ENCODE peak calls at places on chromosomes 7 and 10, in seven cellular contexts. One of them, this sample, is unnamed.
A peak's percentile ranks its signal among the peaks of the same experiment; 100 is the strongest.

GRCh38 chr10:54758791-54759190 is 42.2 kb downstream of the PCDH15 start:
- DNase-seq in activated CD4-positive, alpha-beta T cell treated with anti-CD3 and anti-CD28 coated beads, Interleukin-2, amount 50 U/mL, for 1 hour: no peak
- DNase-seq in naive B cell: no peak
- DNase-seq in GM03348: no peak
- DNase-seq in aorta: no peak
- DNase-seq in NCI-H1105 treated with DMSO at 0.1 percent for 48 hours: no peak
- DNase-seq in foreskin keratinocyte: no peak
- DNase-seq in this sample: no peak

GRCh38 chr7:133744451-133744850 is 382.7 kb upstream of the LRGUK start:
- DNase-seq in activated CD4-positive, alpha-beta T cell treated with anti-CD3 and anti-CD28 coated beads, Interleukin-2, amount 50 U/mL, for 1 hour: no peak
- DNase-seq in naive B cell: no peak
- DNase-seq in GM03348: no peak
- DNase-seq in aorta: no peak
- DNase-seq in NCI-H1105 treated with DMSO at 0.1 percent for 48 hours: no peak
- DNase-seq in foreskin keratinocyte: no peak
- DNase-seq in this sample: no peak

GRCh38 chr7:7861211-7861633 is 107.4 kb upstream of the GLCCI1 start:
- DNase-seq in activated CD4-positive, alpha-beta T cell treated with anti-CD3 and anti-CD28 coated beads, Interleukin-2, amount 50 U/mL, for 1 hour: no peak
- DNase-seq in naive B cell: no peak
- DNase-seq in GM03348: peak; percentile 38
- DNase-seq in aorta: no peak
- DNase-seq in NCI-H1105 treated with DMSO at 0.1 percent for 48 hours: peak; percentile 97
- DNase-seq in foreskin keratinocyte: peak; percentile 81
- DNase-seq in this sample: no peak

GRCh38 chr7:57348646-57349269 is 101.2 kb upstream of the ZNF716 start:
- DNase-seq in activated CD4-positive, alpha-beta T cell treated with anti-CD3 and anti-CD28 coated beads, Interleukin-2, amount 50 U/mL, for 1 hour: no peak
- DNase-seq in naive B cell: no peak
- DNase-seq in GM03348: no peak
- DNase-seq in aorta: no peak
- DNase-seq in NCI-H1105 treated with DMSO at 0.1 percent for 48 hours: no peak
- DNase-seq in foreskin keratinocyte: no peak
- DNase-seq in this sample: no peak

GRCh38 chr10:128969551-128969950 is 497.5 kb upstream of the MGMT start:
- DNase-seq in activated CD4-positive, alpha-beta T cell treated with anti-CD3 and anti-CD28 coated beads, Interleukin-2, amount 50 U/mL, for 1 hour: no peak
- DNase-seq in naive B cell: no peak
- DNase-seq in GM03348: no peak
- DNase-seq in aorta: no peak
- DNase-seq in NCI-H1105 treated with DMSO at 0.1 percent for 48 hours: no peak
- DNase-seq in foreskin keratinocyte: no peak
- DNase-seq in this sample: no peak

GRCh38 chr10:128859738-128860386 is 607.2 kb upstream of the MGMT start:
- DNase-seq in activated CD4-positive, alpha-beta T cell treated with anti-CD3 and anti-CD28 coated beads, Interleukin-2, amount 50 U/mL, for 1 hour: no peak
- DNase-seq in naive B cell: no peak
- DNase-seq in GM03348: no peak
- DNase-seq in aorta: no peak
- DNase-seq in NCI-H1105 treated with DMSO at 0.1 percent for 48 hours: no peak
- DNase-seq in foreskin keratinocyte: no peak
- DNase-seq in this sample: peak; percentile 17

GRCh38 chr10:16890691-16891090 is 73.5 kb upstream of the RSU1 start:
- DNase-seq in activated CD4-positive, alpha-beta T cell treated with anti-CD3 and anti-CD28 coated beads, Interleukin-2, amount 50 U/mL, for 1 hour: no peak
- DNase-seq in naive B cell: no peak
- DNase-seq in GM03348: no peak
- DNase-seq in aorta: no peak
- DNase-seq in NCI-H1105 treated with DMSO at 0.1 percent for 48 hours: no peak
- DNase-seq in foreskin keratinocyte: no peak
- DNase-seq in this sample: no peak

GRCh38 chr10:122115874-122116273 is 126.9 kb downstream of the TACC2 start:
- DNase-seq in activated CD4-positive, alpha-beta T cell treated with anti-CD3 and anti-CD28 coated beads, Interleukin-2, amount 50 U/mL, for 1 hour: no peak
- DNase-seq in naive B cell: no peak
- DNase-seq in GM03348: no peak
- DNase-seq in aorta: no peak
- DNase-seq in NCI-H1105 treated with DMSO at 0.1 percent for 48 hours: no peak
- DNase-seq in foreskin keratinocyte: no peak
- DNase-seq in this sample: no peak

GRCh38 chr10:11381023-11381422 is 230.4 kb downstream of the USP6NL start:
- DNase-seq in activated CD4-positive, alpha-beta T cell treated with anti-CD3 and anti-CD28 coated beads, Interleukin-2, amount 50 U/mL, for 1 hour: no peak
- DNase-seq in naive B cell: no peak
- DNase-seq in GM03348: no peak
- DNase-seq in aorta: no peak
- DNase-seq in NCI-H1105 treated with DMSO at 0.1 percent for 48 hours: no peak
- DNase-seq in foreskin keratinocyte: no peak
- DNase-seq in this sample: no peak

GRCh38 chr10:106802949-106803348 is 361.6 kb downstream of the SORCS1 start:
- DNase-seq in activated CD4-positive, alpha-beta T cell treated with anti-CD3 and anti-CD28 coated beads, Interleukin-2, amount 50 U/mL, for 1 hour: no peak
- DNase-seq in naive B cell: no peak
- DNase-seq in GM03348: no peak
- DNase-seq in aorta: no peak
- DNase-seq in NCI-H1105 treated with DMSO at 0.1 percent for 48 hours: no peak
- DNase-seq in foreskin keratinocyte: no peak
- DNase-seq in this sample: no peak

GRCh38 chr10:77111611-77112550 is 525.7 kb downstream of the KCNMA1 start:
- DNase-seq in activated CD4-positive, alpha-beta T cell treated with anti-CD3 and anti-CD28 coated beads, Interleukin-2, amount 50 U/mL, for 1 hour: no peak
- DNase-seq in naive B cell: peak; percentile 6
- DNase-seq in GM03348: peak; percentile 87
- DNase-seq in aorta: no peak
- DNase-seq in NCI-H1105 treated with DMSO at 0.1 percent for 48 hours: peak; percentile 46
- DNase-seq in foreskin keratinocyte: peak; percentile 66
- DNase-seq in this sample: peak; percentile 4

GRCh38 chr10:124176309-124177179 is 83.1 kb upstream of the CHST15 start:
- DNase-seq in activated CD4-positive, alpha-beta T cell treated with anti-CD3 and anti-CD28 coated beads, Interleukin-2, amount 50 U/mL, for 1 hour: no peak
- DNase-seq in naive B cell: no peak
- DNase-seq in GM03348: no peak
- DNase-seq in aorta: no peak
- DNase-seq in NCI-H1105 treated with DMSO at 0.1 percent for 48 hours: no peak
- DNase-seq in foreskin keratinocyte: no peak
- DNase-seq in this sample: no peak

GRCh38 chr7:816751-817671 is 15.3 kb upstream of the SUN1 start:
- DNase-seq in activated CD4-positive, alpha-beta T cell treated with anti-CD3 and anti-CD28 coated beads, Interleukin-2, amount 50 U/mL, for 1 hour: peak; percentile 53
- DNase-seq in naive B cell: no peak
- DNase-seq in GM03348: peak; percentile 63
- DNase-seq in aorta: peak; percentile 78
- DNase-seq in NCI-H1105 treated with DMSO at 0.1 percent for 48 hours: peak; percentile 48
- DNase-seq in foreskin keratinocyte: no peak
- DNase-seq in this sample: peak; percentile 13

GRCh38 chr7:149020483-149020882 is 7.8 kb downstream of the PDIA4 start:
- DNase-seq in activated CD4-positive, alpha-beta T cell treated with anti-CD3 and anti-CD28 coated beads, Interleukin-2, amount 50 U/mL, for 1 hour: no peak
- DNase-seq in naive B cell: no peak
- DNase-seq in GM03348: no peak
- DNase-seq in aorta: peak; percentile 9
- DNase-seq in NCI-H1105 treated with DMSO at 0.1 percent for 48 hours: no peak
- DNase-seq in foreskin keratinocyte: no peak
- DNase-seq in this sample: no peak

GRCh38 chr7:34837316-34837715 is 179.3 kb downstream of the NPSR1 start:
- DNase-seq in activated CD4-positive, alpha-beta T cell treated with anti-CD3 and anti-CD28 coated beads, Interleukin-2, amount 50 U/mL, for 1 hour: no peak
- DNase-seq in naive B cell: no peak
- DNase-seq in GM03348: no peak
- DNase-seq in aorta: no peak
- DNase-seq in NCI-H1105 treated with DMSO at 0.1 percent for 48 hours: no peak
- DNase-seq in foreskin keratinocyte: no peak
- DNase-seq in this sample: no peak

GRCh38 chr10:35913628-35914027 is 271.5 kb upstream of the FZD8 start:
- DNase-seq in activated CD4-positive, alpha-beta T cell treated with anti-CD3 and anti-CD28 coated beads, Interleukin-2, amount 50 U/mL, for 1 hour: no peak
- DNase-seq in naive B cell: no peak
- DNase-seq in GM03348: peak; percentile 46
- DNase-seq in aorta: no peak
- DNase-seq in NCI-H1105 treated with DMSO at 0.1 percent for 48 hours: no peak
- DNase-seq in foreskin keratinocyte: peak; percentile 77
- DNase-seq in this sample: no peak

GRCh38 chr7:26584964-26585650 is 279.3 kb downstream of the SKAP2 start:
- DNase-seq in activated CD4-positive, alpha-beta T cell treated with anti-CD3 and anti-CD28 coated beads, Interleukin-2, amount 50 U/mL, for 1 hour: no peak
- DNase-seq in naive B cell: no peak
- DNase-seq in GM03348: no peak
- DNase-seq in aorta: no peak
- DNase-seq in NCI-H1105 treated with DMSO at 0.1 percent for 48 hours: no peak
- DNase-seq in foreskin keratinocyte: no peak
- DNase-seq in this sample: no peak

GRCh38 chr7:50795253-50795652 is 12.6 kb upstream of the GRB10 start:
- DNase-seq in activated CD4-positive, alpha-beta T cell treated with anti-CD3 and anti-CD28 coated beads, Interleukin-2, amount 50 U/mL, for 1 hour: no peak
- DNase-seq in naive B cell: no peak
- DNase-seq in GM03348: no peak
- DNase-seq in aorta: no peak
- DNase-seq in NCI-H1105 treated with DMSO at 0.1 percent for 48 hours: no peak
- DNase-seq in foreskin keratinocyte: no peak
- DNase-seq in this sample: no peak

GRCh38 chr7:37961251-37961650 is 40.8 kb downstream of the EPDR1 start:
- DNase-seq in activated CD4-positive, alpha-beta T cell treated with anti-CD3 and anti-CD28 coated beads, Interleukin-2, amount 50 U/mL, for 1 hour: no peak
- DNase-seq in naive B cell: no peak
- DNase-seq in GM03348: no peak
- DNase-seq in aorta: no peak
- DNase-seq in NCI-H1105 treated with DMSO at 0.1 percent for 48 hours: no peak
- DNase-seq in foreskin keratinocyte: no peak
- DNase-seq in this sample: no peak

GRCh38 chr7:156790264-156790663 is 102.7 kb downstream of the LMBR1 start:
- DNase-seq in activated CD4-positive, alpha-beta T cell treated with anti-CD3 and anti-CD28 coated beads, Interleukin-2, amount 50 U/mL, for 1 hour: no peak
- DNase-seq in naive B cell: no peak
- DNase-seq in GM03348: no peak
- DNase-seq in aorta: no peak
- DNase-seq in NCI-H1105 treated with DMSO at 0.1 percent for 48 hours: no peak
- DNase-seq in foreskin keratinocyte: no peak
- DNase-seq in this sample: no peak

GRCh38 chr10:19570143-19570542 is 246.1 kb upstream of the PLXDC2 start:
- DNase-seq in activated CD4-positive, alpha-beta T cell treated with anti-CD3 and anti-CD28 coated beads, Interleukin-2, amount 50 U/mL, for 1 hour: no peak
- DNase-seq in naive B cell: no peak
- DNase-seq in GM03348: no peak
- DNase-seq in aorta: no peak
- DNase-seq in NCI-H1105 treated with DMSO at 0.1 percent for 48 hours: no peak
- DNase-seq in foreskin keratinocyte: no peak
- DNase-seq in this sample: no peak

This sample was measured in CD4-positive, CD25-positive, alpha-beta regulatory T cell.